ENCODE peak calls at places on chromosomes 4 and X, in nine cellular contexts. P is lower lobe of right lung, D is NB4, T is HCT116, F is cardiac fibroblast, G is right cardiac atrium, Z is uterus, X is neuronal stem cell, W is AG04450. O is an unnamed sample.

GRCh38 chrX:38473715-38474114 is 87.6 kb upstream of the TSPAN7 start:
- DNase-seq in F (no peak), W (no peak), T (no peak), P (no peak), Z (no peak), G (no peak), D (no peak), X (no peak), O (no peak)

GRCh38 chr4:134202136-134202535 is 547 bp upstream of the PABPC4L start:
- DNase-seq in P (no peak), Z (no peak), F (no peak), X (no peak), D (no peak), G (no peak), T (no peak), W (no peak), O (no peak)

GRCh38 chr4:173572493-173573129 is 42.6 kb upstream of the HAND2 start:
- DNase-seq in P (no peak), T (no peak), Z (no peak), D (no peak), F (no peak), X (no peak), W (no peak), G (no peak), O (no peak)

GRCh38 chr4:4481394-4482000 is 60.4 kb downstream of the STX18 start:
- DNase-seq in Z (no peak), T (no peak), D (no peak), F (no peak), W (no peak), P (no peak), X (no peak), G (no peak), O (no peak)

GRCh38 chrX:57329008-57329407 is 42.5 kb downstream of the FAAH2 start:
- DNase-seq in X (no peak), T (no peak), W (no peak), Z (no peak), F (no peak), P (no peak), D (peak; percentile 1), G (no peak), O (no peak)

GRCh38 chr4:52853351-52853750 is 8.8 kb upstream of the RASL11B start:
- DNase-seq in Z (no peak), P (no peak), W (no peak), T (no peak), F (peak; percentile 72), X (no peak), D (peak; percentile 10), G (no peak), O (no peak)

GRCh38 chr4:126825083-126825482 is 807.7 kb upstream of the INTU start:
- DNase-seq in Z (no peak), P (no peak), F (no peak), G (no peak), D (no peak), X (no peak), T (no peak), W (no peak), O (no peak)

GRCh38 chr4:185167205-185167604 is 24.1 kb downstream of the SLC25A4 start:
- DNase-seq in X (no peak), G (no peak), F (peak; percentile 20), Z (no peak), D (no peak), W (no peak), P (no peak), T (no peak), O (no peak)

GRCh38 chr4:166065324-166065723 is 192.3 kb downstream of the TLL1 start:
- DNase-seq in P (no peak), Z (no peak), T (no peak), G (peak; percentile 5), X (no peak), W (no peak), D (no peak), F (no peak), O (no peak)

GRCh38 chr4:156322592-156322991 is 368.9 kb upstream of the CTSO start:
- DNase-seq in X (no peak), W (peak; percentile 15), G (no peak), T (peak; percentile 4), P (no peak), Z (no peak), F (peak; percentile 55), D (no peak), O (peak; percentile 42)

GRCh38 chr4:87500107-87500462 is 29.1 kb downstream of the SPARCL1 start:
- DNase-seq in X (no peak), P (no peak), W (no peak), T (no peak), Z (no peak), G (no peak), F (no peak), D (no peak), O (no peak)

GRCh38 chr4:169100656-169101055 is 90.6 kb upstream of the CBR4 start:
- DNase-seq in Z (no peak), F (no peak), P (no peak), D (no peak), T (no peak), X (peak; percentile 21), G (no peak), W (no peak), O (no peak)

DNA sequence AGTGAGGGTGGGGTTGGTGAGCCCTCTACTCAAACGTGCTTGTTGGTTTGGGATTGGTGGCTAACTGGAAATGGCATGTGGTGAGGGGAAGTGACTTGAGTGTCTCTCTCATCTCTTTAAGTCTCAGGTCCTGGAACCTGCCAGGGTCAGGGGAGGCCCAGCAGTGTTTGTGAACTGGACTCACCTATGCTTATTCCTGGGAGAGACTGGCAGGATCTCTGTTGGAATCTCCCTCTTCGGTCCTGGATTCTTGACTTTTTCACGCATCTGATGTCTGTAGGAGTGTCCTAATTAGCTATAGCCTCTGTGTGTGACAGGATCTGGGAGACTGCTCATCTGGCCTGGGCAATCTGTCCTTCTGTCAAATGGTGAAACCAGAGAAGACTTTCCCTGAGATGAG is 7.2 kb upstream of the EFNB1 start:
- DNase-seq in G (no peak), W (no peak), T (no peak), D (no peak), X (no peak), F (no peak), P (no peak), Z (no peak), O (no peak)
- H3K4me3 ChIP-seq in G (no peak overlapping the region), W (no peak overlapping the region), T (no peak overlapping the region), D (no peak overlapping the region), X (no peak overlapping the region), F (no peak overlapping the region), P (no peak overlapping the region), Z (no peak overlapping the region), O (no peak overlapping the region)

GRCh38 chr4:68877555-68877954 is 61.8 kb downstream of the UGT2B10 start:
- DNase-seq in T (no peak), G (no peak), X (no peak), W (no peak), D (no peak), Z (no peak), F (no peak), P (no peak), O (no peak)
- H3K4me3 ChIP-seq in T (no peak overlapping the region), G (no peak overlapping the region), X (no peak overlapping the region), W (no peak overlapping the region), D (no peak overlapping the region), Z (no peak overlapping the region), F (no peak overlapping the region), P (no peak overlapping the region), O (no peak overlapping the region)

GRCh38 chrX:30573125-30573524 is 4.4 kb downstream of the TASL start:
- DNase-seq in X (no peak), P (no peak), T (no peak), W (no peak), Z (no peak), G (no peak), F (no peak), D (no peak), O (no peak)
- H3K4me3 ChIP-seq in X (no peak overlapping the region), P (no peak overlapping the region), T (no peak overlapping the region), W (no peak overlapping the region), Z (no peak overlapping the region), G (no peak overlapping the region), F (no peak overlapping the region), D (peak overlapping the region; percentile 49), O (no peak overlapping the region)

DNA sequence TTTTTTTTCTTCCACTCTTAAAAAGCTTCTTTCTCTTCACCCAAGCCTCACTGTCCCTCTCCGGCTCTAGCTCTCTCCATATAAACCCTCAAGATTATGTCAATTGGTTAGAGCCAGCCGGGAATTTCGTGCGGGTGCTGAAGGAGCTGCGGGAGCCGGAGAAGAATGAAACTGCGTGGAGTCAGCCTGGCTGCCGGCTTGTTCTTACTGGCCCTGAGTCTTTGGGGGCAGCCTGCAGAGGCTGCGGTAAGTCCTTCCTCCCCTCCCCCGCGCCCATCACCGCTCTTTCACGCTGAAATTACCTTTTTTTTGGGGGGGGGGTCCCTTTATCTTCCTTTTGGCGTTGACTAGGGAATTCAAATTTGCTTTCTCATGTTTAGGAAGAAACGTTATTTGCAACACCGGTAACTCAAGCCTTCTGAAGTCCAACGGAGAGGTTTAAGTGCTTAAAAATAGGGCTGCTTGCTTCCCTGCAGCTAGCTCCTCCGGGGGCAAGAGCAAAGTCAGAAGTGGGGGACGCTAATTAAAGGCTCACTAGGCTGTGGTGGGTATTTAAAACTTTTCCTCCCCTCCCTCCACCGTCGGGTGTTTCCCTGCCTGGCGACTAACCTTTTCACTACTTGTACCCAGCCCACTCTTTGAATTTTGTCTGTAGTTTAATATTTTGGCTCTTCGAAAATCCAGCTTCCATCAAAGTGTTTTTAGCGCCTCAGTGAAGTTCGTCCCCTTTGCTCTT is 491 bp downstream of the COL4A5 start:
- DNase-seq in G (peak; percentile 55), D (peak; percentile 12), W (no peak), F (peak; percentile 38), P (peak; percentile 30), X (no peak), Z (peak; percentile 16), T (no peak), O (no peak)
- H3K4me3 ChIP-seq in G (peak overlapping the region; percentile 86), D (peak overlapping the region; percentile 40), W (peak overlapping the region; percentile 73), F (peak overlapping the region; percentile 65), P (peak overlapping the region; percentile 50), X (peak overlapping the region; percentile 90), Z (peak overlapping the region; percentile 50), T (peak overlapping the region; percentile 70), O (peak overlapping the region; percentile 76)

GRCh38 chr4:7868892-7869471 is 70.7 kb downstream of the AFAP1 start:
- DNase-seq in W (no peak), Z (no peak), X (no peak), P (no peak), D (no peak), G (no peak), T (no peak), F (no peak), O (no peak)

GRCh38 chr4:7871356-7871755 is 68.3 kb downstream of the AFAP1 start:
- DNase-seq in G (no peak), W (no peak), T (no peak), X (no peak), Z (no peak), P (no peak), F (no peak), D (no peak), O (no peak)

GRCh38 chr4:7874838-7875237 is 64.8 kb downstream of the AFAP1 start:
- DNase-seq in F (no peak), T (no peak), G (no peak), X (no peak), D (no peak), Z (no peak), W (no peak), P (no peak), O (no peak)

GRCh38 chr4:7873881-7874280 is 65.8 kb downstream of the AFAP1 start:
- DNase-seq in G (no peak), Z (no peak), X (no peak), F (no peak), T (no peak), P (no peak), D (no peak), W (no peak), O (no peak)

GRCh38 chr4:7872264-7872771 is 67.3 kb downstream of the AFAP1 start:
- DNase-seq in F (peak; percentile 91), D (no peak), P (no peak), Z (peak; percentile 39), G (peak; percentile 78), W (peak; percentile 98), X (no peak), T (no peak), O (no peak)
- H3K4me3 ChIP-seq in F (no peak overlapping the region), D (no peak overlapping the region), P (no peak overlapping the region), Z (no peak overlapping the region), G (peak overlapping the region; percentile 55), W (peak overlapping the region; percentile 39), X (no peak overlapping the region), T (no peak overlapping the region), O (no peak overlapping the region)

O was measured in Panc1.